ENCODE peak calls at places on chromosomes 1 and 21, in five cellular contexts. J, F, H, W and I are unnamed samples.

GRCh38 chr1:204683284-204684205 is 2.0 kb downstream of the LRRN2 start:
- DNase-seq in H (no peak), F (no peak), J (no peak), W (no peak), I (no peak)

GRCh38 chr1:6037338-6037762 is 8.3 kb upstream of the KCNAB2 start:
- DNase-seq in F (peak), W (no peak), J (peak), H (peak), I (no peak)

GRCh38 chr21:39109163-39109530 is 74.1 kb downstream of the PSMG1 start:
- DNase-seq in H (no peak), F (no peak), W (no peak), J (no peak), I (no peak)

GRCh38 chr1:41591891-41592290 is 107.4 kb upstream of the EDN2 start:
- DNase-seq in J (no peak), H (no peak), W (no peak), F (no peak), I (peak)

GRCh38 chr21:45019076-45019886 is 55.1 kb upstream of the ADARB1 start:
- DNase-seq in J (no peak), W (no peak), F (no peak), H (no peak), I (no peak)

GRCh38 chr1:15210651-15211390 is 36.2 kb upstream of the FHAD1 start:
- DNase-seq in F (no peak), W (no peak), J (no peak), H (no peak), I (no peak)

GRCh38 chr1:8145525-8145924 is 119.4 kb upstream of the ERRFI1 start:
- DNase-seq in H (no peak), F (no peak), W (no peak), J (no peak), I (no peak)

GRCh38 chr1:912740-913301 is 10.9 kb upstream of the SAMD11 start:
- DNase-seq in W (no peak), H (peak), F (peak), J (no peak), I (no peak)

GRCh38 chr21:22374218-22374969 is 1376.2 kb downstream of the NCAM2 start:
- DNase-seq in H (no peak), J (no peak), F (no peak), W (no peak), I (no peak)

GRCh38 chr1:154784924-154785531 is 85.1 kb downstream of the KCNN3 start:
- DNase-seq in J (peak), H (peak), F (no peak), W (no peak), I (no peak)

GRCh38 chr1:31306278-31306677 is 9.4 kb downstream of the ZCCHC17 start:
- DNase-seq in J (peak), H (peak), F (no peak), W (no peak), I (no peak)

GRCh38 chr1:56064705-56065104 is 514.7 kb downstream of the PLPP3 start:
- DNase-seq in H (peak), W (no peak), J (peak), F (no peak), I (no peak)

GRCh38 chr1:180921386-180921785 is 8.7 kb downstream of the KIAA1614 start:
- DNase-seq in H (no peak), W (no peak), J (no peak), F (no peak), I (no peak)

GRCh38 chr1:222204475-222204874 is 343.4 kb downstream of the HHIPL2 start:
- DNase-seq in W (no peak), H (no peak), J (no peak), F (no peak), I (no peak)

GRCh38 chr1:208252126-208252853 is 8.1 kb upstream of the PLXNA2 start:
- DNase-seq in H (no peak), F (no peak), W (no peak), J (no peak), I (no peak)

GRCh38 chr1:180027949-180028445 is 73.4 kb downstream of the CEP350 start:
- DNase-seq in F (no peak), J (peak), H (peak), W (no peak), I (no peak)

GRCh38 chr1:215113776-215114153 is 31.2 kb downstream of the KCNK2 start:
- DNase-seq in W (no peak), J (no peak), F (no peak), H (no peak), I (no peak)

GRCh38 chr1:153190373-153190772 is 12.9 kb upstream of the LELP1 start:
- DNase-seq in F (no peak), W (no peak), J (no peak), H (no peak), I (no peak)

GRCh38 chr1:158329807-158330206 is 1.5 kb downstream of the CD1B start:
- DNase-seq in W (no peak), J (peak), H (peak), F (peak), I (no peak)

GRCh38 chr1:53981220-53981619 is 35.1 kb downstream of the LRRC42 start:
- DNase-seq in F (no peak), W (no peak), H (no peak), J (no peak), I (no peak)

GRCh38 chr1:156804572-156805243 is 11.9 kb downstream of the SH2D2A start:
- DNase-seq in W (no peak), J (peak), H (no peak), F (no peak), I (no peak)

GRCh38 chr1:102174259-102174863 is 177.6 kb upstream of the OLFM3 start:
- DNase-seq in J (no peak), W (no peak), F (no peak), H (no peak), I (no peak)

GRCh38 chr1:25847929-25848328 is 11.3 kb downstream of the AUNIP start:
- DNase-seq in J (no peak), H (no peak), F (no peak), W (no peak), I (no peak)

DNA sequence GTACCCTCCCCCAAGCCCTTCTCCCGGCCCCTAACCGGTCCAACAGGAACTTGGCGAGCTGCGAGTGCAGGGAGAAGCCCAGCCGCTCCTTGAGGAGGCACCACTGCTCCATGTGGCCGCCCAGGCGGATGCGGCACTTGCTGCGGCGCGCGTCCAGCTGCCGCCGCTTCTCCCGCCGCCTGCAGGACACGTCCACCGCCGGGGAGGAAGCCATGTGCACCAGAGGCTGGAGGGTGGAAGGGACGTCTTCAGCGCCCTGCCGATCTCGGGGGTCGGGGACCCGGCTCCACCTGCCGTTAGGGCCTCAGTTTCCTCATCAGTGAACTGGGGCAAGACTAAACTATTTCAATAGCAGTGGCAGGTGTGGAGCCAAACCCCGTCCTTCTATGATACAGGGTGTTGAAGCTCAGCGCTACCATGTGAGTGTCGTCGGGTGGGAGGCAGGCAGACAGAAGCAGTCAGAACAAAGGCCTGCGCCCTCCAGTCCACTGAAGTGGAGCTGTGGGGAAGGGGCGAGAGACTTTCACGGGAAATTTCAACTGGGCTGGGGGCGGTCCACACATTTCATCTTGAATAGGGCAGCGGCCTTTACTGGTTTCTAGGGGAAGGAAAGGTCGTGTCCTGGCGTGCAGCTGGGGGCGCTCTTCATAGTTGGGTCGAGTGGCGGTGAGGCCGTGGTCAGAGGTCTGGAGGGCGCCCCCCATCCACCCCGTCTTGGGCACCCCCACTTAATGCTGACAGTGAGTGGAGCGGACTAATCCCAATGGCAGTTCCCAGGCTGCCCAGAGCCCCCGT is 592 bp downstream of the ZNF692 start:
- DNase-seq in J (peak), H (peak), W (peak), F (no peak), I (no peak)
- TF ChIP-seq CTCF in J (peak), H (peak), W (peak), F (peak), I (peak)

DNA sequence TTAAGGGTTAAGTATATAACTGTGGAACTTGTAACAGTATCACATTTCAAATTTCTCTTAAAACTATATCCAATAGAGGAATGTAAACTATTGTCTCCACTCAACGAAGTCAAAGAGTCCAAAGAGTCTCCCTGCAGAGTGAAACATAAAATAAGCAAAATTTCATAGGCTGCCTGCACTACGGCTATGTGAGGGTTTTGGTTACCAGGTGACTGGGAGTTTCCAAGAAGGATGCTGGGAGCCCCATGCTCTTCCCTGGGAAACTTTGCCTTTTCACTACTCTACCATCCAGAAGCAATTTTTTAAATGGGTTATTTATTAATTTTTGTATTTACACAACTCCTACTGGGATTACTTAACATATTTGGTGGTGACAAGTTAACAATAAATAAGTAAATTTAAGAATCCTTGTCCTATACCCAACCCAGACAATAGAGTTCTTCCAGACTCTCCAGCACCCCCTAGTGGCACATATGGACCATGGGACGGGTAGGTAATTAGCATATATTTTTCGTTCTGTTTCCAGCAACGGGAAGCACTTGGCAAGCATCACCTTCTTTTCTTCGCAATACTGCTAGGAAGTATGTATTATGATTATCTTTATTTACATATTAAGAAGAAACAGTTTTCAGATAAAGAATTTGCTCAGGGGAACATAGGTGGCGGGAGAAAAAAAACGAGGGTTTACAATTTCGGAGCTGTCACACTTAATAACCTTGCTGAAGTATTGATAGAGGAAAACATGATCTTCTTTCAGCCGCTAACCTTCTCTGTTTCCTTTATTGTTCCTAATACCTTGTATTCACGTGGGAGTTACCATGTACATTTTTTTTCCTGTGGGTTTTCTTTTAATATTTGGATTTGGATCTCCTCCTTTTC is 3.5 kb downstream of the FMO2 start:
- DNase-seq in J (peak), W (no peak), F (no peak), H (peak), I (no peak)
- TF ChIP-seq CTCF in J (peak), W (peak), F (peak), H (peak), I (peak)

DNA sequence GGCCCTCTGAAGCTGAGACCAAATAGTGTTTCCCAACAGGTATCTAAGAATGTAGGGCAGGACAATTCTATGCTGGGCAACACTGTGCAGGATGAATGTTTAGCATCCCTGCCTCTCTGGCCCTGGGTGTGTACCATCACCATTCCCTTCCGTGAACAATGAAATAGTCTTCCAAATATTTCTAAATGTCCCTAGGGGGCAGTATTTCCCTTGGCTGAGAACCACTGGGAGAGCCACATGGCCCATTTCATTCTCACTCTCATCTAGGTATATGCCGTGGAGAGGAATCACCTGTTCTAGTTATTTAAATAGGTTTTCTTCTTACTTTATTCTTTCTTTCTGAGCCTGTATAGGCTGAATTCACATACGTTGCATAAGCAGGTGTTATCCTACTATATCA is 395.0 kb downstream of the PRDM2 start:
- DNase-seq in H (peak), F (no peak), W (no peak), J (peak), I (peak)
- TF ChIP-seq CTCF in H (peak), F (peak), W (peak), J (peak), I (peak)

GRCh38 chr21:31558839-31559367 is 100.6 kb upstream of the SOD1 start:
- DNase-seq in F (peak), W (peak), H (peak), J (peak), I (peak)
- TF ChIP-seq CTCF in F (peak), W (peak), H (no peak), J (no peak), I (peak)

DNA sequence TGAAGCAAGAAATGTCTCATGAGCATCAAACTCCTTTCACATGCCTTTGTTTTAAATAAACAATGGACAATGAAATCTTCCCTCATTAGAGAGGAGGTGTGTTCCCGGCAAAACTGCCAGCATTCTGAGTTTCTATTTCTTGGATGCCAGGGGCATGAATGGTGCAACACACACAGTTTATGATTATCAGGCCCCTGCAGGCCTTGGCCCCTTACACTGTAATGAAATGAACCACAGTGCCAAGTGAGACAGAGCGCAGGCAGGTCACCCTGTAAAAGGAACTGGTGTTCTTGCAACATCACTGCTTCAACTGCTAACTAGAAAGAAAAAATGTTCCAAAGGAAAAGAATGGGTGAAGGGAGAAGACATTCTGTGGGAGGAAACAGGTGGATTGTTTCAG is 3.8 kb upstream of the PIGC start:
- DNase-seq in H (peak), W (no peak), J (peak), F (no peak), I (no peak)
- TF ChIP-seq CTCF in H (no peak), W (no peak), J (no peak), F (no peak), I (no peak)

GRCh38 chr1:96872757-96873156 is 151.2 kb downstream of the PTBP2 start:
- DNase-seq in J (no peak), F (no peak), W (no peak), H (no peak), I (no peak)
- TF ChIP-seq CTCF in J (no peak), F (no peak), W (no peak), H (no peak), I (no peak)

GRCh38 chr1:111417755-111418154 is 9.8 kb downstream of the OVGP1 start:
- DNase-seq in J (no peak), F (no peak), H (peak), W (no peak), I (no peak)

GRCh38 chr1:111424281-111424680 is 3.3 kb downstream of the OVGP1 start:
- DNase-seq in J (no peak), H (no peak), F (no peak), W (no peak), I (no peak)

GRCh38 chr1:111419037-111419436 is 8.5 kb downstream of the OVGP1 start:
- DNase-seq in J (no peak), F (no peak), W (no peak), H (no peak), I (no peak)

GRCh38 chr1:111420377-111420776 is 7.2 kb downstream of the OVGP1 start:
- DNase-seq in W (no peak), H (no peak), F (no peak), J (no peak), I (no peak)

GRCh38 chr1:111422546-111423391 is 4.8 kb downstream of the OVGP1 start:
- DNase-seq in H (no peak), F (no peak), J (no peak), W (no peak), I (no peak)
- TF ChIP-seq CTCF in H (no peak), F (no peak), J (no peak), W (no peak), I (no peak)